ENCODE peak calls at places on chromosomes 13 and 19, in six cellular contexts. One of them, this sample, is unnamed.
A peak's percentile ranks its signal among the peaks of the same experiment; 100 is the strongest.

GRCh38 chr19:6233827-6234511 is 45.8 kb downstream of the MLLT1 start:
- DNase-seq in H1: no peak
- DNase-seq in HCT116: no peak
- DNase-seq in SK-N-SH: peak; percentile 68
- DNase-seq in T47D: no peak
- DNase-seq in GM12878: no peak
- DNase-seq in this sample: no peak

GRCh38 chr13:73429691-73430090 is 370.9 kb downstream of the KLF5 start:
- DNase-seq in H1: no peak
- DNase-seq in HCT116: peak; percentile 52
- DNase-seq in SK-N-SH: no peak
- DNase-seq in T47D: no peak
- DNase-seq in GM12878: no peak
- DNase-seq in this sample: no peak

GRCh38 chr19:57465680-57466381 is 8.9 kb upstream of the VN1R1 start:
- DNase-seq in H1: peak; percentile 56
- DNase-seq in HCT116: peak; percentile 59
- DNase-seq in SK-N-SH: peak; percentile 48
- DNase-seq in T47D: peak; percentile 13
- DNase-seq in GM12878: peak; percentile 12
- DNase-seq in this sample: peak; percentile 57

GRCh38 chr13:73138276-73138950 is 79.6 kb downstream of the KLF5 start:
- DNase-seq in H1: no peak
- DNase-seq in HCT116: no peak
- DNase-seq in SK-N-SH: no peak
- DNase-seq in T47D: no peak
- DNase-seq in GM12878: no peak
- DNase-seq in this sample: peak; percentile 21

GRCh38 chr13:23741879-23742510 is 147.2 kb downstream of the MIPEP start:
- DNase-seq in H1: peak; percentile 68
- DNase-seq in HCT116: peak; percentile 7
- DNase-seq in SK-N-SH: peak; percentile 46
- DNase-seq in T47D: no peak
- DNase-seq in GM12878: no peak
- DNase-seq in this sample: no peak

GRCh38 chr13:36882829-36883390 is 37.1 kb downstream of the SMAD9 start:
- DNase-seq in H1: no peak
- DNase-seq in HCT116: no peak
- DNase-seq in SK-N-SH: no peak
- DNase-seq in T47D: no peak
- DNase-seq in GM12878: no peak
- DNase-seq in this sample: peak; percentile 99

GRCh38 chr13:27918041-27918917 is 1.5 kb upstream of the PDX1 start:
- DNase-seq in H1: peak; percentile 55
- DNase-seq in HCT116: no peak
- DNase-seq in SK-N-SH: no peak
- DNase-seq in T47D: no peak
- DNase-seq in GM12878: no peak
- DNase-seq in this sample: no peak

GRCh38 chr13:19587635-19588300 is 26.4 kb upstream of the TPTE2 start:
- DNase-seq in H1: no peak
- DNase-seq in HCT116: peak; percentile 27
- DNase-seq in SK-N-SH: peak; percentile 45
- DNase-seq in T47D: no peak
- DNase-seq in GM12878: no peak
- DNase-seq in this sample: peak; percentile 70

GRCh38 chr13:34654203-34654602 is 287.9 kb upstream of the NBEA start:
- DNase-seq in H1: no peak
- DNase-seq in HCT116: no peak
- DNase-seq in SK-N-SH: no peak
- DNase-seq in T47D: no peak
- DNase-seq in GM12878: no peak
- DNase-seq in this sample: no peak

GRCh38 chr13:91046715-91047327 is 300.7 kb upstream of the MIR17HG start:
- DNase-seq in H1: no peak
- DNase-seq in HCT116: no peak
- DNase-seq in SK-N-SH: no peak
- DNase-seq in T47D: no peak
- DNase-seq in GM12878: no peak
- DNase-seq in this sample: no peak

GRCh38 chr19:35872180-35872579 is 3.8 kb downstream of the APLP1 start:
- DNase-seq in H1: no peak
- DNase-seq in HCT116: no peak
- DNase-seq in SK-N-SH: no peak
- DNase-seq in T47D: no peak
- DNase-seq in GM12878: no peak
- DNase-seq in this sample: no peak
- TF ChIP-seq JUND in H1: no peak
- TF ChIP-seq JUND in HCT116: no peak
- TF ChIP-seq JUND in SK-N-SH: no peak
- TF ChIP-seq JUND in T47D: no peak
- TF ChIP-seq JUND in GM12878: no peak
- TF ChIP-seq JUND in this sample: no peak

GRCh38 chr13:99289674-99290337 is 17.4 kb downstream of the GPR183 start:
- DNase-seq in H1: no peak
- DNase-seq in HCT116: no peak
- DNase-seq in SK-N-SH: no peak
- DNase-seq in T47D: no peak
- DNase-seq in GM12878: no peak
- DNase-seq in this sample: no peak
- TF ChIP-seq JUND in H1: no peak
- TF ChIP-seq JUND in HCT116: no peak
- TF ChIP-seq JUND in SK-N-SH: no peak
- TF ChIP-seq JUND in T47D: no peak
- TF ChIP-seq JUND in GM12878: no peak
- TF ChIP-seq JUND in this sample: no peak

GRCh38 chr13:113451951-113452421 is 1.3 kb downstream of the ADPRHL1 start:
- DNase-seq in H1: no peak
- DNase-seq in HCT116: no peak
- DNase-seq in SK-N-SH: no peak
- DNase-seq in T47D: no peak
- DNase-seq in GM12878: no peak
- DNase-seq in this sample: no peak
- TF ChIP-seq JUND in H1: no peak
- TF ChIP-seq JUND in HCT116: no peak
- TF ChIP-seq JUND in SK-N-SH: no peak
- TF ChIP-seq JUND in T47D: no peak
- TF ChIP-seq JUND in GM12878: no peak
- TF ChIP-seq JUND in this sample: no peak

GRCh38 chr19:17420267-17420924 is 549 bp downstream of the MVB12A start:
- DNase-seq in H1: peak; percentile 70
- DNase-seq in HCT116: no peak
- DNase-seq in SK-N-SH: peak; percentile 85
- DNase-seq in T47D: peak; percentile 41
- DNase-seq in GM12878: no peak
- DNase-seq in this sample: no peak
- TF ChIP-seq JUND in H1: no peak
- TF ChIP-seq JUND in HCT116: no peak
- TF ChIP-seq JUND in SK-N-SH: no peak
- TF ChIP-seq JUND in T47D: no peak
- TF ChIP-seq JUND in GM12878: no peak
- TF ChIP-seq JUND in this sample: no peak

GRCh38 chr19:53991224-53992113 is at the start of gene CACNG6:
- DNase-seq in H1: peak; percentile 77
- DNase-seq in HCT116: no peak
- DNase-seq in SK-N-SH: peak; percentile 73
- DNase-seq in T47D: peak; percentile 72
- DNase-seq in GM12878: no peak
- DNase-seq in this sample: no peak
- TF ChIP-seq JUND in H1: no peak
- TF ChIP-seq JUND in HCT116: no peak
- TF ChIP-seq JUND in SK-N-SH: no peak
- TF ChIP-seq JUND in T47D: no peak
- TF ChIP-seq JUND in GM12878: no peak
- TF ChIP-seq JUND in this sample: no peak

GRCh38 chr13:42049454-42049780 is 969 bp downstream of the DGKH start:
- DNase-seq in H1: no peak
- DNase-seq in HCT116: no peak
- DNase-seq in SK-N-SH: no peak
- DNase-seq in T47D: no peak
- DNase-seq in GM12878: peak; percentile 8
- DNase-seq in this sample: no peak

GRCh38 chr13:42046448-42046847 is 2.0 kb upstream of the DGKH start:
- DNase-seq in H1: no peak
- DNase-seq in HCT116: no peak
- DNase-seq in SK-N-SH: no peak
- DNase-seq in T47D: no peak
- DNase-seq in GM12878: no peak
- DNase-seq in this sample: no peak

GRCh38 chr13:42047561-42048322 is 706 bp upstream of the DGKH start:
- DNase-seq in H1: peak; percentile 71
- DNase-seq in HCT116: peak; percentile 12
- DNase-seq in SK-N-SH: peak; percentile 71
- DNase-seq in T47D: peak; percentile 32
- DNase-seq in GM12878: peak; percentile 8
- DNase-seq in this sample: no peak

GRCh38 chr13:42048323-42048624 is 174 bp upstream of the DGKH start:
- DNase-seq in H1: peak; percentile 78
- DNase-seq in HCT116: no peak
- DNase-seq in SK-N-SH: no peak
- DNase-seq in T47D: no peak
- DNase-seq in GM12878: no peak
- DNase-seq in this sample: no peak

GRCh38 chr13:42048625-42049453 is at the start of gene DGKH:
- DNase-seq in H1: peak; percentile 83
- DNase-seq in HCT116: peak; percentile 33
- DNase-seq in SK-N-SH: peak; percentile 95
- DNase-seq in T47D: peak; percentile 67
- DNase-seq in GM12878: no peak
- DNase-seq in this sample: no peak
- TF ChIP-seq JUND in H1: no peak
- TF ChIP-seq JUND in HCT116: no peak
- TF ChIP-seq JUND in SK-N-SH: no peak
- TF ChIP-seq JUND in T47D: no peak
- TF ChIP-seq JUND in GM12878: no peak
- TF ChIP-seq JUND in this sample: no peak

DNA sequence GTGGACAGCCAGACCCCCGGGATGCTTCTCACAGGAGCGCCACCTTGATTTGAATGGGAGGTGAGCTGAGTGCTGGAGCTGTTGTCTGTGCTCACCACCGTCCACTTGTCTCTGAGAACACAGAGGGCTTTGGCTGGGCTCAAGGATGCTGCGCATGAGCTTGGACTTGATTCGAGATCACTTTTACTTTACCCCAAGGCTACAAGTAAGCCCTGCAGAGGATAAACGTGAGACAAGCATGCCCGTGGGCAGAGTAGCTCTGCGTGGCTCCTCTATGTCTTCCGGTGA is 79.1 kb downstream of the SOX1 start:
- DNase-seq in H1: no peak
- DNase-seq in HCT116: no peak
- DNase-seq in SK-N-SH: no peak
- DNase-seq in T47D: no peak
- DNase-seq in GM12878: no peak
- DNase-seq in this sample: no peak
- TF ChIP-seq JUND in H1: no peak
- TF ChIP-seq JUND in HCT116: no peak
- TF ChIP-seq JUND in SK-N-SH: no peak
- TF ChIP-seq JUND in T47D: no peak
- TF ChIP-seq JUND in GM12878: no peak
- TF ChIP-seq JUND in this sample: no peak

GRCh38 chr19:38411041-38411712 is 8.3 kb downstream of the FAM98C start:
- DNase-seq in H1: no peak
- DNase-seq in HCT116: no peak
- DNase-seq in SK-N-SH: no peak
- DNase-seq in T47D: no peak
- DNase-seq in GM12878: no peak
- DNase-seq in this sample: no peak

GRCh38 chr19:38412491-38412890 is 9.6 kb downstream of the FAM98C start:
- DNase-seq in H1: no peak
- DNase-seq in HCT116: no peak
- DNase-seq in SK-N-SH: no peak
- DNase-seq in T47D: no peak
- DNase-seq in GM12878: no peak
- DNase-seq in this sample: no peak

GRCh38 chr19:38413416-38413815 is 10.5 kb downstream of the FAM98C start:
- DNase-seq in H1: no peak
- DNase-seq in HCT116: no peak
- DNase-seq in SK-N-SH: no peak
- DNase-seq in T47D: no peak
- DNase-seq in GM12878: no peak
- DNase-seq in this sample: no peak

GRCh38 chr19:38412961-38413360 is 10.1 kb downstream of the FAM98C start:
- DNase-seq in H1: no peak
- DNase-seq in HCT116: no peak
- DNase-seq in SK-N-SH: no peak
- DNase-seq in T47D: no peak
- DNase-seq in GM12878: no peak
- DNase-seq in this sample: no peak

GRCh38 chr19:38409631-38410133 is 6.8 kb downstream of the FAM98C start:
- DNase-seq in H1: no peak
- DNase-seq in HCT116: no peak
- DNase-seq in SK-N-SH: no peak
- DNase-seq in T47D: no peak
- DNase-seq in GM12878: no peak
- DNase-seq in this sample: no peak
- TF ChIP-seq JUND in H1: no peak
- TF ChIP-seq JUND in HCT116: no peak
- TF ChIP-seq JUND in SK-N-SH: no peak
- TF ChIP-seq JUND in T47D: no peak
- TF ChIP-seq JUND in GM12878: no peak
- TF ChIP-seq JUND in this sample: no peak

DNA sequence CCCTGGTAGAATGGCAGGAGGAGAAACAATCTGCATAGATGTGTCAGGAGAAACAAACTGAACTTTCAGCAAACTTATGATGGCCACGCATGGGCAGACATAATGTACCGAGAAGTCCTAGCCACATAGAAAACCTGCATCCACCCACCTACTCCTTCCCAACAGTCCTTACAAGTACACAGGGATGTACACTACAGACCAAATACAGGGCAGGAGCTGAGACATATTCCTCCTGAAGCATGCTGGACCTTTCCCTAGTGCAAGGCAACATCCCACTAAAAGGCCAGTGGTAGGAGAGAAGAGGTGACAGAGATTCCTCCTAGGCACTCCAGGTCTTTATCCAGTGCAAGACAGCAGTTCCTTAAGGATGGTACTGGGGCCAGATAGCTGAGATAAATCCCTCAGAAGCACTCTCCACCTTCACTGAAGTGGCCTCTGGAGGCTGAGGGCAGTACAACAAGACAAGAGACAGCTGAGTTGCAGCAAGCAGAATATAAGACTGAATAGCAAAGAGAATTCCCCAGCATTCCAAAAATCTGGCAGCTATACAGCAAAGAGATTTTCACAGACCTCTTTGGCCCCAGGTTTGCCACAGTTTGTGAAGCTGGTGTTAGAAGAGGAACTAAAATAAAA is 18.3 kb downstream of the VWA8 start:
- DNase-seq in H1: no peak
- DNase-seq in HCT116: no peak
- DNase-seq in SK-N-SH: no peak
- DNase-seq in T47D: no peak
- DNase-seq in GM12878: no peak
- DNase-seq in this sample: no peak
- TF ChIP-seq JUND in H1: no peak
- TF ChIP-seq JUND in HCT116: no peak
- TF ChIP-seq JUND in SK-N-SH: no peak
- TF ChIP-seq JUND in T47D: no peak
- TF ChIP-seq JUND in GM12878: no peak
- TF ChIP-seq JUND in this sample: no peak

This sample was measured in HepG2.